ENCODE peak calls at places on chromosomes 5 and 9, in six cellular contexts. One of them, this sample, is unnamed.

GRCh38 chr9:920927-921326 is 55.5 kb upstream of the DMRT3 start:
- DNase-seq in RWPE1: no peak
- DNase-seq in prostate gland: no peak
- DNase-seq in SK-N-SH: no peak
- DNase-seq in GM12878: no peak
- DNase-seq in Peyer's patch: no peak
- DNase-seq in this sample: no peak

GRCh38 chr5:71924980-71925379 is 182.3 kb upstream of the MAP1B start:
- DNase-seq in RWPE1: no peak
- DNase-seq in prostate gland: peak; percentile 20
- DNase-seq in SK-N-SH: no peak
- DNase-seq in GM12878: no peak
- DNase-seq in Peyer's patch: no peak
- DNase-seq in this sample: no peak

GRCh38 chr9:136535070-136535469 is 10.8 kb downstream of the NOTCH1 start:
- DNase-seq in RWPE1: no peak
- DNase-seq in prostate gland: no peak
- DNase-seq in SK-N-SH: peak; percentile 63
- DNase-seq in GM12878: no peak
- DNase-seq in Peyer's patch: no peak
- DNase-seq in this sample: no peak

GRCh38 chr9:120928720-120929389 is 2.3 kb upstream of the TRAF1 start:
- DNase-seq in RWPE1: peak; percentile 88
- DNase-seq in prostate gland: peak; percentile 65
- DNase-seq in SK-N-SH: peak; percentile 56
- DNase-seq in GM12878: no peak
- DNase-seq in Peyer's patch: peak; percentile 88
- DNase-seq in this sample: no peak

GRCh38 chr5:112004867-112005532 is 248.0 kb upstream of the NREP start:
- DNase-seq in RWPE1: no peak
- DNase-seq in prostate gland: no peak
- DNase-seq in SK-N-SH: no peak
- DNase-seq in GM12878: peak; percentile 53
- DNase-seq in Peyer's patch: no peak
- DNase-seq in this sample: no peak

GRCh38 chr5:151298063-151298462 is 5.5 kb downstream of the SLC36A3 start:
- DNase-seq in RWPE1: peak; percentile 55
- DNase-seq in prostate gland: no peak
- DNase-seq in SK-N-SH: peak; percentile 56
- DNase-seq in GM12878: peak; percentile 26
- DNase-seq in Peyer's patch: no peak
- DNase-seq in this sample: peak; percentile 51

GRCh38 chr9:31916591-31917223 is 467.7 kb upstream of the ACO1 start:
- DNase-seq in RWPE1: peak; percentile 5
- DNase-seq in prostate gland: no peak
- DNase-seq in SK-N-SH: no peak
- DNase-seq in GM12878: no peak
- DNase-seq in Peyer's patch: no peak
- DNase-seq in this sample: no peak

GRCh38 chr5:126020770-126021169 is 402.4 kb upstream of the GRAMD2B start:
- DNase-seq in RWPE1: no peak
- DNase-seq in prostate gland: no peak
- DNase-seq in SK-N-SH: no peak
- DNase-seq in GM12878: no peak
- DNase-seq in Peyer's patch: no peak
- DNase-seq in this sample: no peak

GRCh38 chr5:93741136-93741811 is at the start of gene POU5F2:
- DNase-seq in RWPE1: no peak
- DNase-seq in prostate gland: no peak
- DNase-seq in SK-N-SH: peak; percentile 18
- DNase-seq in GM12878: no peak
- DNase-seq in Peyer's patch: no peak
- DNase-seq in this sample: no peak

GRCh38 chr9:76687861-76688374 is 76.3 kb upstream of the PCA3 start:
- DNase-seq in RWPE1: peak; percentile 73
- DNase-seq in prostate gland: no peak
- DNase-seq in SK-N-SH: no peak
- DNase-seq in GM12878: no peak
- DNase-seq in Peyer's patch: no peak
- DNase-seq in this sample: peak; percentile 23

GRCh38 chr5:131672791-131673190 is 37.8 kb upstream of the RAPGEF6 start:
- DNase-seq in RWPE1: no peak
- DNase-seq in prostate gland: no peak
- DNase-seq in SK-N-SH: no peak
- DNase-seq in GM12878: no peak
- DNase-seq in Peyer's patch: no peak
- DNase-seq in this sample: no peak

GRCh38 chr5:82794876-82795275 is 282.3 kb downstream of the TMEM167A start:
- DNase-seq in RWPE1: no peak
- DNase-seq in prostate gland: no peak
- DNase-seq in SK-N-SH: no peak
- DNase-seq in GM12878: no peak
- DNase-seq in Peyer's patch: no peak
- DNase-seq in this sample: no peak

GRCh38 chr5:147675168-147675567 is 107.4 kb downstream of the JAKMIP2 start:
- DNase-seq in RWPE1: no peak
- DNase-seq in prostate gland: no peak
- DNase-seq in SK-N-SH: no peak
- DNase-seq in GM12878: no peak
- DNase-seq in Peyer's patch: no peak
- DNase-seq in this sample: no peak

GRCh38 chr5:132265336-132266030 is 8.0 kb downstream of the PDLIM4 start:
- DNase-seq in RWPE1: peak; percentile 96
- DNase-seq in prostate gland: peak; percentile 67
- DNase-seq in SK-N-SH: peak; percentile 74
- DNase-seq in GM12878: no peak
- DNase-seq in Peyer's patch: peak; percentile 79
- DNase-seq in this sample: peak; percentile 91

GRCh38 chr9:15295761-15296405 is 11.1 kb downstream of the TTC39B start:
- DNase-seq in RWPE1: peak; percentile 42
- DNase-seq in prostate gland: no peak
- DNase-seq in SK-N-SH: no peak
- DNase-seq in GM12878: peak; percentile 26
- DNase-seq in Peyer's patch: no peak
- DNase-seq in this sample: no peak

GRCh38 chr9:137694236-137694959 is 75.6 kb downstream of the EHMT1 start:
- DNase-seq in RWPE1: no peak
- DNase-seq in prostate gland: no peak
- DNase-seq in SK-N-SH: no peak
- DNase-seq in GM12878: no peak
- DNase-seq in Peyer's patch: no peak
- DNase-seq in this sample: no peak

GRCh38 chr5:78547731-78548189 is 100.8 kb downstream of the LHFPL2 start:
- DNase-seq in RWPE1: no peak
- DNase-seq in prostate gland: no peak
- DNase-seq in SK-N-SH: no peak
- DNase-seq in GM12878: no peak
- DNase-seq in Peyer's patch: no peak
- DNase-seq in this sample: peak; percentile 88

GRCh38 chr5:9516591-9516990 is 29.3 kb downstream of the SEMA5A start:
- DNase-seq in RWPE1: no peak
- DNase-seq in prostate gland: no peak
- DNase-seq in SK-N-SH: no peak
- DNase-seq in GM12878: no peak
- DNase-seq in Peyer's patch: no peak
- DNase-seq in this sample: no peak

GRCh38 chr5:84393969-84394368 is 9.3 kb upstream of the EDIL3 start:
- DNase-seq in RWPE1: peak; percentile 80
- DNase-seq in prostate gland: no peak
- DNase-seq in SK-N-SH: no peak
- DNase-seq in GM12878: no peak
- DNase-seq in Peyer's patch: no peak
- DNase-seq in this sample: peak; percentile 49

GRCh38 chr5:147223951-147224791 is 10.7 kb upstream of the STK32A start:
- DNase-seq in RWPE1: peak; percentile 75
- DNase-seq in prostate gland: no peak
- DNase-seq in SK-N-SH: peak; percentile 69
- DNase-seq in GM12878: no peak
- DNase-seq in Peyer's patch: no peak
- DNase-seq in this sample: peak; percentile 16

GRCh38 chr5:170430871-170431437 is 41.8 kb upstream of the KCNMB1 start:
- DNase-seq in RWPE1: no peak
- DNase-seq in prostate gland: no peak
- DNase-seq in SK-N-SH: peak; percentile 49
- DNase-seq in GM12878: no peak
- DNase-seq in Peyer's patch: no peak
- DNase-seq in this sample: peak; percentile 25

GRCh38 chr5:154368041-154368800 is 77.6 kb upstream of the SAP30L start:
- DNase-seq in RWPE1: peak; percentile 97
- DNase-seq in prostate gland: peak; percentile 12
- DNase-seq in SK-N-SH: peak; percentile 24
- DNase-seq in GM12878: no peak
- DNase-seq in Peyer's patch: no peak
- DNase-seq in this sample: peak; percentile 90

DNA sequence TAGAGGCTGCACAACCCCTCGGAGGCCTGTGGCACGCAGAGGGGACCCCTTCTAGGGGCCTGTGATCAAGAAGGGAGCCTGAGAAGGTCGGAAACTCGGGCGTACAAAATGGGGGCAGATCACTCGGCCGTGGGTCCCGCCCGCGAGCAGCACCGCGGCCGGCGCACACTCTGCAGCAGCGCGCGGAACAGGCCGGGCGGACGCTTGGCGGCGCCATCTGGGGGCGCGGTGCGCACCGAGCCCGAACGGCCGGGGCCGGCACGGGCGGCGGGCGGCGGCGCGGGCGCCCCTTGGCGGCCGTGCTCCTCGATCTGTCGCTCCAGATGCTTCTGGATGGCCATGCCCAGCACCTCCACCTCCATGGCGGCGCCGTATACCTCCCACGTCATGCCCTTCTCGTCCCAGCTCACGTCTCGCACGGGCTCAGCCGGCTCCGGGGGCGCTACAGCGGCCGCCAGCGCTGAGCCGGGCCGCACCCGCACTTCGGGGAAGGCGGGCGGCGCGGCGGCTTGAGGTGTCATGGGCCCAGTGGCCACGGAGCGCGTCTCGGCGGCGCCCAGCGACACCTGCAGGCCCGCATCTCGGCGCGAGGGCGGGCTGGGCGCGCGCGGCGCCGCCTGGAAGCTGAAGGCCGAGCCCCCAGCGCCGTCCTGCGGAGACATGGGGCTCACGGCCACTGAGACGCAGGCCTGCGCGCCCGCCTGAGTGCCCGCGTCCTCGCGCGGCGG is 13.1 kb downstream of the GPRIN1 start:
- DNase-seq in RWPE1: no peak
- DNase-seq in prostate gland: peak; percentile 15
- DNase-seq in SK-N-SH: no peak
- DNase-seq in GM12878: no peak
- DNase-seq in Peyer's patch: peak; percentile 83
- DNase-seq in this sample: no peak
- TF ChIP-seq CTCF in RWPE1: peak; percentile 53
- TF ChIP-seq CTCF in prostate gland: no peak
- TF ChIP-seq CTCF in SK-N-SH: no peak
- TF ChIP-seq CTCF in GM12878: no peak
- TF ChIP-seq CTCF in Peyer's patch: no peak
- TF ChIP-seq CTCF in this sample: no peak

DNA sequence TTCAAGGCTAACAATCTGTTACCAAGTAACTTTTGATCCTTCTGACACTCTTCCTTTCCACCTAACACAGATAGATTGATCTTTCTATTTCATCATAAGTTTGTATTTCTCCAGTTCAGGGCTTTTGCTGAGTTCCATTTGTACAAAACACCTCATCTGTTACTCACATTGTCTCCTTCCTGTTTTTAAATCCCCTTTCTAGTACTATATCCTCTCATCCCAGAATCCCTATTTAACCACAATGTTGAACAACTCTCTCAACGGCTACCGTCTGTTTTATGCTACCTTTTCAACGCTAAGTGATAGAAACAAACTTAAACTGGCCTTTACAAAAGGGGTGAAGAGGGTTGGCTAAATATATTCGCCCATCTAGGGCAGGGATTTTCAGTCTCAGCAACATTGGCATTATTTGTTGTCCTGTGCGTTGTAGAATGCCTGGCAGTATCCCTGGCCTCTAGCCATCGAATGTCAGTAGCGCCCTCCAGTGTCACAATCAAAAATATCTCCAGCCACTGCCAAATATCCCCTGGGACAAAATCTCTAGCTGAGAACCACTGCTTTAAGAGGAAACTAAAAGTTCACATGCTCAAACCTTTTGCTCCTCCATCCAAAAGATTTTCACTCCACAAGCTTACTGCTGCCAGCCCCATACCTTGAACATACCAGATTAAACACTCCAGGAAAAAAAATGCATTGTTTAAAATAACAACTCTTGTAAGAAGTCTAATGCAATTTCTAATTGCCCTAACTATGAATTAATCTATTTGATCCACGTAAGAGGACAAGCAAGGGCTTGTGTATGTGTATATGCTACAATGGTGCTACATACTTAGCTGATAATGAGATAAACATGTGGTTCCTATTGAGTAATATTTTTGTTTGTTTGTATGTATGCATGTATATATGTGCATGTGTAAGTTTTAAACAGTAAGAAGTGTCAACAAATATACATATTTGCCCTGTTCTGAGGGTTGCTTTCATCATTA is 344.0 kb downstream of the PTPRD start:
- DNase-seq in RWPE1: peak; percentile 44
- DNase-seq in prostate gland: no peak
- DNase-seq in SK-N-SH: peak; percentile 31
- DNase-seq in GM12878: no peak
- DNase-seq in Peyer's patch: no peak
- DNase-seq in this sample: no peak
- TF ChIP-seq CTCF in RWPE1: peak; percentile 44
- TF ChIP-seq CTCF in prostate gland: no peak
- TF ChIP-seq CTCF in SK-N-SH: peak; percentile 66
- TF ChIP-seq CTCF in GM12878: peak; percentile 20
- TF ChIP-seq CTCF in Peyer's patch: no peak
- TF ChIP-seq CTCF in this sample: no peak

GRCh38 chr9:94623253-94623652 is 16.1 kb downstream of the FBP1 start:
- DNase-seq in RWPE1: peak; percentile 24
- DNase-seq in prostate gland: no peak
- DNase-seq in SK-N-SH: peak; percentile 67
- DNase-seq in GM12878: no peak
- DNase-seq in Peyer's patch: peak; percentile 79
- DNase-seq in this sample: no peak
- TF ChIP-seq CTCF in RWPE1: no peak
- TF ChIP-seq CTCF in prostate gland: no peak
- TF ChIP-seq CTCF in SK-N-SH: peak; percentile 45
- TF ChIP-seq CTCF in GM12878: peak; percentile 63
- TF ChIP-seq CTCF in Peyer's patch: no peak
- TF ChIP-seq CTCF in this sample: peak; percentile 55

DNA sequence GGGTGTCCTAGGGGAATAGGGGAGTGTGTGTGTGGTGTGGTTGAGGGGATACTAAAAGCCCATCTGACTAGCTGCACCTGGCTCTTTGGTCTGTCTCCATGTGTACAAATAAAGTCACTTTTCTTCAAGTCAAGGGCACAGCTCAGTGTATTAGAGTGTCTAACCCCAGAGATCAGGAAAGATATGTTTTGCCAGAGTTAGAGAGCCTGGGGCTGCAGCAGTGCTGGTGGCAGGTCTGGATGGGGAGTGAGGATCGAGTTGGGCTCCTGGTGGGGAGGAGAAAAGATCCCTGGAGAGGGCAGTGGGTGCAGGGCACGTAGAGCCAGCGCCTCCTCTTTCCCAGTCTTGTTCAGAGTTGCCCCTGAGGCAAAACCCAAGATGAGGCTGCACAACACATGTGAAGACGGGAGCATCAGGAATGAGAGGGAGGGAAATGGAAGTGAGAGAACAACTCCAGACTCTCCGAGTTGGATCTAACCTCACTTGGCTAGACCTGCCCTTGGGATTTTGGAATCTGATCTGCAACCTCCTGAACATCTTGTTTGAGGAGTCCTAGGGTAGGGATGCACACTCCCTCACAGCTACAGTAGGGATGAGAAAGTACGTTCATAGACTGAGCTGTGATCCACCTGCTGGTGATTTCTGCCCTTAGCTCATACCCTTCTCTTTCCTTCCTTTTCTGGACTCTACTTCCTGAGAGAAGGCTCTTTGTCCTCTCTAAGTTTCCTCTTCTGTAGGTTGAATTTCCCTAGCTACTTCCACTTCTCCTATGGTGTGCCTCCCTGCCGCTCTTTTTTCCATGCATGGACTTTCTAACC is 309.9 kb downstream of the ZSWIM6 start:
- DNase-seq in RWPE1: no peak
- DNase-seq in prostate gland: no peak
- DNase-seq in SK-N-SH: no peak
- DNase-seq in GM12878: no peak
- DNase-seq in Peyer's patch: no peak
- DNase-seq in this sample: no peak
- TF ChIP-seq CTCF in RWPE1: no peak
- TF ChIP-seq CTCF in prostate gland: no peak
- TF ChIP-seq CTCF in SK-N-SH: peak; percentile 18
- TF ChIP-seq CTCF in GM12878: no peak
- TF ChIP-seq CTCF in Peyer's patch: no peak
- TF ChIP-seq CTCF in this sample: peak; percentile 31